ENCODE peak calls at places on chromosome 22, in five cellular contexts. H is substantia nigra, E is right atrium auricular region, S is uterus, B is adrenal gland. M is an unnamed sample.

GRCh38 chr22:46801826-46802607 is 39.6 kb downstream of the TBC1D22A start:
- DNase-seq in H (no peak), E (no peak), S (no peak), B (no peak), M (no peak)

GRCh38 chr22:50523458-50523805 is 2.0 kb downstream of the SCO2 start:
- DNase-seq in H (no peak), E (no peak), S (no peak), B (peak), M (no peak)

GRCh38 chr22:22508274-22509176 is at the start of gene ZNF280B:
- DNase-seq in H (no peak), E (no peak), S (peak), B (peak), M (peak)

GRCh38 chr22:29320546-29320945 is 5.0 kb upstream of the RASL10A start:
- DNase-seq in H (no peak), E (no peak), S (no peak), B (no peak), M (no peak)

GRCh38 chr22:36193577-36193976 is 8.0 kb downstream of the APOL4 start:
- DNase-seq in H (no peak), E (no peak), S (no peak), B (no peak), M (no peak)

GRCh38 chr22:28012811-28013460 is 93.9 kb upstream of the PITPNB start:
- DNase-seq in H (no peak), E (no peak), S (no peak), B (no peak), M (no peak)

GRCh38 chr22:30212363-30212995 is 34.1 kb downstream of the LIF start:
- DNase-seq in H (no peak), E (peak), S (peak), B (peak), M (no peak)

GRCh38 chr22:24697671-24698082 is 76.8 kb downstream of the PIWIL3 start:
- DNase-seq in H (no peak), E (no peak), S (no peak), B (no peak), M (peak)

GRCh38 chr22:28630185-28630580 is 49.5 kb downstream of the TTC28 start:
- DNase-seq in H (no peak), E (no peak), S (no peak), B (no peak), M (no peak)

GRCh38 chr22:49400136-49400865 is 427.4 kb downstream of the BRD1 start:
- DNase-seq in H (no peak), E (peak), S (no peak), B (no peak), M (no peak)

GRCh38 chr22:23058063-23058462 is 12.3 kb upstream of the GNAZ start:
- DNase-seq in H (no peak), E (peak), S (no peak), B (no peak), M (peak)

GRCh38 chr22:27097933-27098332 is 440.5 kb downstream of the MIAT start:
- DNase-seq in H (no peak), E (no peak), S (no peak), B (no peak), M (no peak)

GRCh38 chr22:19385221-19385906 is 46.2 kb downstream of the HIRA start:
- DNase-seq in H (no peak), E (no peak), S (no peak), B (no peak), M (no peak)

GRCh38 chr22:21641417-21641794 is 696 bp upstream of the SDF2L1 start:
- DNase-seq in H (no peak), E (no peak), S (no peak), B (peak), M (no peak)

GRCh38 chr22:27876684-27877083 is 42.4 kb downstream of the PITPNB start:
- DNase-seq in H (no peak), E (no peak), S (no peak), B (no peak), M (no peak)

GRCh38 chr22:49829044-49829719 is 1.5 kb upstream of the BRD1 start:
- DNase-seq in H (no peak), E (no peak), S (no peak), B (no peak), M (no peak)

GRCh38 chr22:23283591-23284503 is 103.5 kb downstream of the BCR start:
- DNase-seq in H (no peak), E (no peak), S (no peak), B (no peak), M (no peak)

GRCh38 chr22:35205956-35206355 is 51.3 kb upstream of the HMGXB4 start:
- DNase-seq in H (no peak), E (no peak), S (no peak), B (no peak), M (no peak)

DNA sequence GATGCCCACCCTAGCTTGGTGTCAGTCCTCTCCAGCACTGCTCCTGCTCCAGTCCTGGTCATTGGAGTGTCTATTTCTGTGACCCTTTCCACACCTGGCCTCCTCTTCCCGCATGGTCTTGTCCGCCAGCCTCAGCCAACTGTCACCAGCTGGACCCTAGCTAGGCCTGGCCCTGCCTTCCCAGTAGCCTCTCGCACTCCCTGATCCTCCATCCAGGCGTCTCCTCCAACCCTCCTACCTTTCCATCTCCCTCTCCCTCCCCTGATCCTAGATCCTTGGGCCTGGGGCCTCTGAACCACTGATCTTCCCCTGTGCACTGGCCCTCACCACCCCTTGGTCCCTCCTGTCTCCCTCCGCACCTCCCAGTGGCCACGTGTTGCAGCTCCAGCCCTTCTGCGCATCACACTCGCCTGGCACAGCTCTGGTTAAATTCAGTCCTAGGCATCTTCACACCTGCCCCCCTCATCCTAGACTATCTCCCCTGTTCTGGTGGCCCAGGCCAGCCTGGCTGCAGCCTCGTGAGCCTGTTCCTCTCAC is 9.9 kb downstream of the SYNGR1 start:
- DNase-seq in H (no peak), E (no peak), S (no peak), B (no peak), M (no peak)
- H3K27ac ChIP-seq in H (no peak), E (no peak), S (no peak), B (no peak), M (no peak)

DNA sequence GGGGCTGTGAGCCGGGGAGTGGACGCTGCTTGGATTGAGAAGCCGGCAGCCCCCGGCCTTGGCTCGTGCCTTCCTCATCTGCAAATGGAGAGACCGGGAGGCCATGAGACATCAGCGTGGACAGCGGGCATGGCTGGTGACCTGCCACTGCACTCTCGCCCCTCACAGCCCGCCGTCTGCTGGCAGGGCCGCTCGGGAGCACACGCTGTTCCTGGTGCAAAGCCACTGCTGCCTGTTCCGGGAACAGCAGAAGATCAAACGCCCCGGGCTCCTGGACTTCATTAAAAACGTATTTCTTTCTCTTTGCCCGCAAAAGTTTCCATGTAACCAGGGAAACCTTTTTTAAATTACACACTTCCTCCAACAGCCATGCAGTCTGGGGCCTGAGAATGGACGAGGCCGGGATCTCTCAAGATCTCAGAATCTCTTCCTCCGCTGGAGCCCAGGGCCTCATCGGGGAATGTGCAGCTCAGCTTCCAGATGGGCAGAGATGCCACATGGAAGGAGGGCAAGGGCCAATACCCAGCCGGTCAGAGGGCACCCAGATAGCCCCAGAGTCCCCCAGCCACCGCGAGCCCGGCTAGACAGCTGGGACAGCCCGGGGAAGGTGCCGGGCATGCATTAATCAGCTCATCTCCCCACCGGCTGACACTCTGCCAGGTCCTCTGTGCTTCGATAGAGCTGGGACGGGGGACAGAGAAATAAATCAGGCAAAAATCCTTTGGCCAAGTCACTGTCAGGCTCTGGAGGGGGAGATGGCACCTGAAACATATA is 62.9 kb upstream of the PRR5 start:
- DNase-seq in H (no peak), E (peak), S (no peak), B (no peak), M (no peak)
- H3K27ac ChIP-seq in H (no peak), E (no peak), S (peak), B (no peak), M (peak)

GRCh38 chr22:43448048-43448447 is 36.2 kb downstream of the MPPED1 start:
- DNase-seq in H (no peak), E (no peak), S (no peak), B (no peak), M (no peak)
- H3K27ac ChIP-seq in H (no peak), E (no peak), S (no peak), B (no peak), M (no peak)

GRCh38 chr22:43345356-43345755 is 2.2 kb upstream of the SCUBE1 start:
- DNase-seq in H (no peak), E (no peak), S (no peak), B (no peak), M (no peak)
- H3K27ac ChIP-seq in H (no peak), E (no peak), S (no peak), B (no peak), M (no peak)

DNA sequence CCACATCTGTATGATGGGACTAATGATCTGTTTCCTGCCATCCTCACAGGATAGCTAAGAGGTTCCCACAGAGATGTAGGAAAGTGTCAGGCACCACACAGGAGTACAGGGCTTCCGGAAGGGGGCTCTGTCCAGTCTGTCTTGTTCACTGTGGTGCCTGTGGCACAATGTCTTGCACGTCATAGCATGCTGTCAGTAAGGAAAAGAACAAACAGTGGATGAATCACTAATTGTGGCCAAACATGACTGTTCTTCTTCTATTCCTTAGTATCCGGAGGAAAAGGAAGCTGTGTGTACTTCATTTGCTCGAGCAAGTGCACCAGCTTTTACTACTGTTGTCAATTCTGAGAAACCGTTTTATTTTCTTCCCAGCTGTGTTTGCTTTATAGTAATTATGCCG is 73.4 kb upstream of the YWHAH start:
- DNase-seq in H (no peak), E (no peak), S (no peak), B (no peak), M (no peak)
- H3K27ac ChIP-seq in H (peak), E (no peak), S (no peak), B (no peak), M (no peak)

GRCh38 chr22:39254122-39254521 is 9.3 kb upstream of the PDGFB start:
- DNase-seq in H (no peak), E (no peak), S (no peak), B (no peak), M (no peak)

GRCh38 chr22:39251762-39252460 is 7.1 kb upstream of the PDGFB start:
- DNase-seq in H (no peak), E (no peak), S (no peak), B (no peak), M (no peak)

GRCh38 chr22:39253427-39254070 is 8.8 kb upstream of the PDGFB start:
- DNase-seq in H (no peak), E (peak), S (peak), B (peak), M (peak)

GRCh38 chr22:39250838-39251237 is 6.1 kb upstream of the PDGFB start:
- DNase-seq in H (no peak), E (no peak), S (no peak), B (no peak), M (no peak)

GRCh38 chr22:39252461-39253391 is 7.9 kb upstream of the PDGFB start:
- DNase-seq in H (no peak), E (no peak), S (no peak), B (no peak), M (no peak)
- H3K27ac ChIP-seq in H (no peak), E (peak), S (peak), B (no peak), M (no peak)

M was measured in Peyer's patch.